ENCODE peak calls at places on chromosome 16, in nine cellular contexts. W is heart left ventricle, K is PC-9, Z is transverse colon, I is AG09309, T is pancreas, R is cardiac fibroblast, J is psoas muscle, Q is RWPE2. Y is an unnamed sample.

GRCh38 chr16:67447508-67448076 is 16.7 kb downstream of the HSD11B2 start:
- DNase-seq in Z (peak; percentile 78), T (peak; percentile 44), W (no peak), R (peak; percentile 33), J (no peak), I (no peak), K (no peak), Q (no peak), Y (no peak)

GRCh38 chr16:87075319-87075860 is 241.8 kb downstream of the C16orf95 start:
- DNase-seq in T (no peak), J (no peak), Q (no peak), K (no peak), I (no peak), Z (no peak), W (no peak), R (no peak), Y (no peak)

GRCh38 chr16:10862432-10862831 is 14.6 kb upstream of the CIITA start:
- DNase-seq in J (no peak), W (no peak), I (peak; percentile 83), T (peak; percentile 83), R (peak; percentile 64), Z (no peak), Q (peak; percentile 81), K (peak; percentile 87), Y (no peak)

GRCh38 chr16:52469775-52470174 is 77.2 kb downstream of the TOX3 start:
- DNase-seq in J (no peak), I (no peak), Z (no peak), K (no peak), R (no peak), W (no peak), Q (no peak), T (no peak), Y (peak; percentile 67)

GRCh38 chr16:78277374-78277773 is 177.9 kb downstream of the WWOX start:
- DNase-seq in W (no peak), Z (no peak), J (no peak), I (no peak), K (no peak), T (no peak), Q (no peak), R (no peak), Y (no peak)

GRCh38 chr16:82852388-82852998 is 225.7 kb downstream of the CDH13 start:
- DNase-seq in T (no peak), I (no peak), W (no peak), R (no peak), K (no peak), Q (no peak), J (no peak), Z (no peak), Y (no peak)

GRCh38 chr16:67968440-67969285 is at the start of gene SLC12A4:
- DNase-seq in R (peak; percentile 70), T (peak; percentile 81), W (peak; percentile 95), J (peak; percentile 93), K (peak; percentile 50), Z (peak; percentile 85), I (no peak), Q (peak; percentile 90), Y (no peak)

GRCh38 chr16:87470332-87470731 is 22.5 kb downstream of the ZCCHC14 start:
- DNase-seq in W (no peak), Q (no peak), T (no peak), J (no peak), R (no peak), K (no peak), Z (no peak), I (no peak), Y (no peak)

GRCh38 chr16:47408491-47408890 is 52.4 kb downstream of the ITFG1 start:
- DNase-seq in Q (no peak), T (no peak), J (no peak), R (no peak), Z (no peak), W (no peak), I (no peak), K (no peak), Y (no peak)

GRCh38 chr16:83356266-83356665 is 451.5 kb upstream of the HSBP1 start:
- DNase-seq in J (no peak), T (peak; percentile 13), Z (no peak), K (no peak), W (no peak), I (peak; percentile 64), Q (no peak), R (peak; percentile 77), Y (peak; percentile 45)

GRCh38 chr16:5228369-5228768 is 130.8 kb upstream of the EEF2KMT start:
- DNase-seq in T (no peak), I (no peak), J (no peak), Q (no peak), W (no peak), Z (no peak), K (no peak), R (no peak), Y (no peak)

GRCh38 chr16:67661101-67661661 is 421 bp downstream of the PARD6A start:
- DNase-seq in T (no peak), K (peak; percentile 32), Z (no peak), J (no peak), Q (no peak), W (no peak), I (no peak), R (peak; percentile 34), Y (peak; percentile 53)

GRCh38 chr16:57145964-57146647 is 39.7 kb downstream of the PSME3IP1 start:
- DNase-seq in K (no peak), J (no peak), Z (no peak), Q (no peak), W (no peak), T (no peak), I (no peak), R (no peak), Y (no peak)

GRCh38 chr16:75446416-75446815 is 13.1 kb upstream of the CFDP1 start:
- DNase-seq in T (no peak), K (no peak), Z (no peak), J (no peak), Q (no peak), R (no peak), W (no peak), I (no peak), Y (no peak)

DNA sequence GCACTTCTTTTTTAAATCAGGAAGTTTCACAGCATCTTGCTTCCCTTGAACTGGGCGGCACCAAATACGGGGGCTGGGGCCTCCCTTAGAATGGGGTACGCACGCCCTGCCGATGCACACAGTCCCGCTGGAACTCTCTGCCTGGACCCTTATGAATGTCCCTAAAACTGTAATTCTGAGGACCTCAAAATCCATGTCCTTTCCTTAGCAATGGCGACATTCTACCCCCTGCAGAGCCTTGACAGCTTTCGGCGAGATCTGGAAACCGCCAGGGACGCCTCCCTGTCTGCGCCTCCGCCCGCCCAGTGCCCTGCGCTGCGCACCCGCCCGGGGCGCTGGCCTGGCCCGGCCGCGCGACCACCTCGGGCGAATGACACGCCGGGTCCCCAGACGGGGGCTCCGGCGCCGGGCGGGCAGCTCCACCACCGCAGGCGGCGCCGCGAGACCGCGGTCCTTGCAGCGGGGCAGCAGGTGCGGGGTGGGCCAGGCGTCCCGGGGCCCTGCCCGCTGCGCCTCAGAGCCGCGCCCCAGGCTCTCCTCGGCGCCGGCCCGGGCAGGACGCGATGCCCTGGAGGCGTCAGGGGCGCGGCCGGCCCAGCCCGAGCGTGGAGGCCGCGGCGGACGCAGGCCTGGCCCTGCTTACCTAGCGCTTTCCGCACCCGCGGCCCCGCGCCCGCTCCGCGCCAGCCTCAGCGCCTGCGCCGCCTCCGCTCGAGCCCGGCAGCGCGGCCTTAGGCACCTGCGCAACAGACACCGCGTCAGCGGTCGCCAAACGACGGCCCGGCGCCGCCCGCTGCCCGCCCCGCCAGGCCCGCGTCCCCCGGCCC is 548 bp downstream of the HAGH start:
- DNase-seq in K (no peak), W (peak; percentile 63), R (no peak), Z (peak; percentile 63), T (peak; percentile 50), I (no peak), J (no peak), Q (no peak), Y (no peak)
- TF ChIP-seq CTCF in K (no peak), W (peak; percentile 29), R (no peak), Z (no peak), T (no peak), I (no peak), J (peak; percentile 20), Q (no peak), Y (no peak)

DNA sequence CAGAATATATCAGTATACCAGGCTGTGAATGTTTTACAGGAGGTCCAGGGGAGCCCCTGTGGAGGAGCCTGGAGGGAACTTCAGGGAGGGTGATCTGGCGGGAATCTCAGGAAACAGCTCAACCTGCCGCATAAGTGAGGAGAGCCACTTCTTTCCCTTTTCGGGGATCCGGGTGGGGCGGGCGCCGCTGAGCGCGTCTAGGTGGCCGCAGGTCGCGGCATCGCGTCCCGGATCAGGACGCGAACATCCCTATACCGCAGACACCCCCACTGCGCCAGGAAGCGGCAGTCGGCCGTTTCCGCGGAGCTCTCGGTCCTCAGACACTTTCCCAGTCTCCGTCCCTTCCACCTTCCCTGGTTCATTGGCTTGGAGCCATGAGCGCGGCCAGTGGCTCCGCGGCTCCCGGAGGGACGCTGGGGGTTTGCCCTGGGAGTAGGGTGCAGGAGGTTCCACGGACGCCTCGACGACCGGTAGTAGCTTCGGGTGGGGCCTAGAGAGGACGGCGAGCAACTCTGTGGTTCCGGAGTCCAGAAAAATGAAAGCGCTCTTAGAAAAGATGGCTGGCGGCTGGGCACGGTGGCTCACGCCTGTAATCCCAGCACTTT is 3.1 kb upstream of the ZNF764 start:
- DNase-seq in Q (no peak), T (no peak), I (no peak), R (peak; percentile 18), J (peak; percentile 68), W (peak; percentile 81), K (no peak), Z (peak; percentile 44), Y (no peak)
- H3K4me3 ChIP-seq in Q (no peak overlapping the region), T (no peak overlapping the region), I (peak overlapping the region; percentile 11), R (peak overlapping the region; percentile 41), J (peak overlapping the region; percentile 65), W (peak overlapping the region; percentile 40), K (peak overlapping the region; percentile 54), Z (peak overlapping the region; percentile 51), Y (no peak overlapping the region)

DNA sequence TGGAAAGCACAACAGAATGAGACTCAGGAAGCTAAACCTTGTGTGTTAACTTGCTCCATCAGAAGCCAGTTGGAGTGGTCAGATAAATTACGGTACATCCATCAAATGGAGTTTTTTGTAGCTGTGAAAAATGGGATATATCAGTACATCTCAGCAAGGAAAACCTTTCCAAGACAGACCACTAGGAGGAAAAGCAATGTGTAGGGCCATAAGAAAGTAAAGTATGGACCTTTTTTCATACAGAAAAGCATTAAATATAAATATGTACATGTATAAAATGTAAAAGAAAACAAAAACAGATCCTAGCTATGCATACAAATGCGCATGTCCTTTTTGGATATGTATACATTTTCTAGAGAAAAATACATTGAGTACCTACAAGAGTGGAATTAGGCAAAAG is 403.9 kb upstream of the CDH11 start:
- DNase-seq in T (no peak), W (no peak), J (no peak), I (no peak), R (no peak), Z (no peak), K (no peak), Q (no peak), Y (no peak)
- TF ChIP-seq CTCF in T (no peak), W (no peak), J (no peak), I (no peak), R (no peak), Z (no peak), K (no peak), Q (no peak), Y (no peak)

GRCh38 chr16:35506898-35507194 is 2047.4 kb downstream of the TP53TG3F start:
- DNase-seq in R (no peak), I (no peak), T (no peak), Z (no peak), J (no peak), K (no peak), Q (no peak), W (no peak), Y (no peak)
- H3K4me3 ChIP-seq in R (no peak overlapping the region), I (no peak overlapping the region), T (no peak overlapping the region), Z (no peak overlapping the region), J (no peak overlapping the region), K (no peak overlapping the region), Q (no peak overlapping the region), W (no peak overlapping the region), Y (no peak overlapping the region)

Y was measured in LNCaP clone FGC.